ENCODE peak calls at places on chromosomes 2 and 18, in five cellular contexts. I, B, M, O and F are unnamed samples.

GRCh38 chr2:75560768-75561565 is at the start of gene EVA1A:
- DNase-seq in I (peak; percentile 51), B (peak; percentile 67), M (peak; percentile 73), O (peak; percentile 17), F (peak; percentile 62)

GRCh38 chr18:65214456-65214855 is 536.4 kb upstream of the CDH7 start:
- DNase-seq in I (no peak), B (no peak), M (no peak), O (no peak), F (peak; percentile 88)

GRCh38 chr18:78913395-78913794 is 66.2 kb upstream of the SALL3 start:
- DNase-seq in I (no peak), B (no peak), M (no peak), O (no peak), F (no peak)

GRCh38 chr2:45683292-45683691 is 31.8 kb downstream of the PRKCE start:
- DNase-seq in I (no peak), B (no peak), M (no peak), O (no peak), F (no peak)

GRCh38 chr2:190574169-190574568 is 39.6 kb upstream of the NEMP2 start:
- DNase-seq in I (no peak), B (no peak), M (no peak), O (no peak), F (no peak)

GRCh38 chr18:13245481-13246000 is 27.0 kb downstream of the LDLRAD4 start:
- DNase-seq in I (no peak), B (no peak), M (no peak), O (no peak), F (no peak)

GRCh38 chr2:11753886-11754704 is 7.7 kb downstream of the LPIN1 start:
- DNase-seq in I (no peak), B (peak; percentile 75), M (no peak), O (peak; percentile 75), F (no peak)

GRCh38 chr2:11652555-11652954 is 17.4 kb downstream of the NTSR2 start:
- DNase-seq in I (no peak), B (no peak), M (no peak), O (no peak), F (no peak)

GRCh38 chr2:55120634-55121359 is 70.5 kb upstream of the RTN4 start:
- DNase-seq in I (peak; percentile 47), B (peak; percentile 15), M (no peak), O (no peak), F (peak; percentile 59)

GRCh38 chr2:146940016-146940685 is 904.7 kb upstream of the ACVR2A start:
- DNase-seq in I (peak; percentile 69), B (no peak), M (no peak), O (no peak), F (no peak)

GRCh38 chr2:145530653-145531052 is 1010.7 kb upstream of the ZEB2 start:
- DNase-seq in I (no peak), B (no peak), M (no peak), O (no peak), F (no peak)

GRCh38 chr2:104944495-104944894 is 90.6 kb downstream of the POU3F3 start:
- DNase-seq in I (peak; percentile 26), B (peak; percentile 15), M (peak; percentile 23), O (no peak), F (no peak)

GRCh38 chr2:173415663-173416469 is 61.2 kb downstream of the CDCA7 start:
- DNase-seq in I (no peak), B (no peak), M (no peak), O (no peak), F (no peak)

GRCh38 chr18:24068945-24069693 is 54.6 kb downstream of the TTC39C start:
- DNase-seq in I (no peak), B (peak; percentile 56), M (no peak), O (no peak), F (no peak)

GRCh38 chr2:130834923-130835765 is 1.6 kb upstream of the ARHGEF4 start:
- DNase-seq in I (no peak), B (peak; percentile 68), M (no peak), O (no peak), F (no peak)

GRCh38 chr2:29012211-29012681 is 31.1 kb downstream of the TOGARAM2 start:
- DNase-seq in I (no peak), B (no peak), M (no peak), O (peak; percentile 23), F (no peak)

GRCh38 chr2:186135697-186136096 is 350.4 kb upstream of the ZC3H15 start:
- DNase-seq in I (no peak), B (no peak), M (no peak), O (no peak), F (no peak)

GRCh38 chr2:236622660-236623059 is 53.0 kb downstream of the ACKR3 start:
- DNase-seq in I (no peak), B (no peak), M (no peak), O (no peak), F (no peak)

GRCh38 chr2:26281226-26281625 is 36.5 kb downstream of the HADHB start:
- DNase-seq in I (no peak), B (no peak), M (no peak), O (no peak), F (no peak)

GRCh38 chr18:26454192-26454591 is 94.2 kb downstream of the KCTD1 start:
- DNase-seq in I (no peak), B (no peak), M (no peak), O (no peak), F (no peak)